ENCODE peak calls at places on chromosomes 13 and 19, in five cellular contexts. B is endothelial cell, W is epithelial cell of esophagus, J is AG09319, M is upper lobe of right lung. T is an unnamed sample.

GRCh38 chr13:98290261-98290660 is 113.2 kb upstream of the RNF113B start:
- DNase-seq in B (no peak), W (no peak), J (no peak), M (no peak), T (no peak)

GRCh38 chr13:23450340-23451046 is 17.0 kb upstream of the SACS start:
- DNase-seq in B (no peak), W (no peak), J (no peak), M (no peak), T (no peak)

GRCh38 chr13:22761709-22762108 is 419.1 kb upstream of the SGCG start:
- DNase-seq in B (no peak), W (no peak), J (no peak), M (no peak), T (no peak)

GRCh38 chr13:67369895-67370660 is 139.9 kb upstream of the PCDH9 start:
- DNase-seq in B (no peak), W (peak; percentile 54), J (no peak), M (no peak), T (no peak)

GRCh38 chr13:39881887-39882286 is 226.4 kb downstream of the COG6 start:
- DNase-seq in B (no peak), W (peak; percentile 61), J (no peak), M (no peak), T (no peak)

GRCh38 chr19:50205681-50206138 is 2.3 kb downstream of the MYH14 start:
- DNase-seq in B (no peak), W (peak; percentile 9), J (no peak), M (peak; percentile 84), T (peak; percentile 22)

GRCh38 chr19:16200776-16201391 is 3.2 kb downstream of the AP1M1 start:
- DNase-seq in B (no peak), W (no peak), J (no peak), M (peak; percentile 54), T (no peak)

GRCh38 chr13:48496796-48497195 is 36.1 kb downstream of the RCBTB2 start:
- DNase-seq in B (no peak), W (no peak), J (no peak), M (no peak), T (no peak)

GRCh38 chr13:110425444-110425780 is 118.3 kb downstream of the COL4A2 start:
- DNase-seq in B (no peak), W (no peak), J (no peak), M (no peak), T (no peak)

GRCh38 chr13:113073942-113074341 is 31.6 kb upstream of the F7 start:
- DNase-seq in B (no peak), W (no peak), J (no peak), M (no peak), T (no peak)

GRCh38 chr13:30126903-30127428 is 180.4 kb downstream of the KATNAL1 start:
- DNase-seq in B (no peak), W (no peak), J (no peak), M (no peak), T (no peak)

GRCh38 chr13:45336025-45336800 is 4.8 kb downstream of the TPT1 start:
- DNase-seq in B (no peak), W (no peak), J (no peak), M (no peak), T (no peak)

GRCh38 chr13:21399741-21400140 is 59.4 kb downstream of the ZDHHC20 start:
- DNase-seq in B (no peak), W (no peak), J (no peak), M (no peak), T (no peak)

GRCh38 chr13:113582841-113583631 is 1.5 kb upstream of the TFDP1 start:
- DNase-seq in B (no peak), W (peak; percentile 8), J (no peak), M (peak; percentile 52), T (no peak)

GRCh38 chr13:46296920-46297319 is 85.2 kb downstream of the LRRC63 start:
- DNase-seq in B (no peak), W (peak; percentile 20), J (peak; percentile 84), M (no peak), T (no peak)

GRCh38 chr13:113120300-113121182 is 2.1 kb upstream of the F10 start:
- DNase-seq in B (no peak), W (no peak), J (no peak), M (no peak), T (no peak)

GRCh38 chr13:46211116-46211515 is 612 bp upstream of the LRRC63 start:
- DNase-seq in B (no peak), W (peak; percentile 4), J (no peak), M (no peak), T (peak; percentile 50)

GRCh38 chr19:34475026-34475974 is 6.3 kb upstream of the WTIP start:
- DNase-seq in B (no peak), W (peak; percentile 83), J (no peak), M (no peak), T (no peak)

GRCh38 chr19:47176071-47176626 is 45.5 kb downstream of the SAE1 start:
- DNase-seq in B (no peak), W (peak; percentile 61), J (no peak), M (no peak), T (no peak)

GRCh38 chr19:2394669-2395292 is 32.6 kb downstream of the TIMM13 start:
- DNase-seq in B (no peak), W (no peak), J (no peak), M (no peak), T (peak; percentile 57)

GRCh38 chr13:71865858-71866172 is 1.2 kb downstream of the DACH1 start:
- DNase-seq in B (peak; percentile 24), W (peak; percentile 7), J (no peak), M (no peak), T (peak; percentile 28)

GRCh38 chr13:99628442-99628841 is 127.2 kb downstream of the TM9SF2 start:
- DNase-seq in B (no peak), W (no peak), J (no peak), M (no peak), T (no peak)

GRCh38 chr19:35090160-35090794 is 25.3 kb upstream of the FXYD3 start:
- DNase-seq in B (peak; percentile 60), W (peak; percentile 68), J (no peak), M (peak; percentile 72), T (peak; percentile 85)

GRCh38 chr13:98606296-98606695 is 29.4 kb upstream of the STK24 start:
- DNase-seq in B (no peak), W (peak; percentile 26), J (no peak), M (no peak), T (no peak)

DNA sequence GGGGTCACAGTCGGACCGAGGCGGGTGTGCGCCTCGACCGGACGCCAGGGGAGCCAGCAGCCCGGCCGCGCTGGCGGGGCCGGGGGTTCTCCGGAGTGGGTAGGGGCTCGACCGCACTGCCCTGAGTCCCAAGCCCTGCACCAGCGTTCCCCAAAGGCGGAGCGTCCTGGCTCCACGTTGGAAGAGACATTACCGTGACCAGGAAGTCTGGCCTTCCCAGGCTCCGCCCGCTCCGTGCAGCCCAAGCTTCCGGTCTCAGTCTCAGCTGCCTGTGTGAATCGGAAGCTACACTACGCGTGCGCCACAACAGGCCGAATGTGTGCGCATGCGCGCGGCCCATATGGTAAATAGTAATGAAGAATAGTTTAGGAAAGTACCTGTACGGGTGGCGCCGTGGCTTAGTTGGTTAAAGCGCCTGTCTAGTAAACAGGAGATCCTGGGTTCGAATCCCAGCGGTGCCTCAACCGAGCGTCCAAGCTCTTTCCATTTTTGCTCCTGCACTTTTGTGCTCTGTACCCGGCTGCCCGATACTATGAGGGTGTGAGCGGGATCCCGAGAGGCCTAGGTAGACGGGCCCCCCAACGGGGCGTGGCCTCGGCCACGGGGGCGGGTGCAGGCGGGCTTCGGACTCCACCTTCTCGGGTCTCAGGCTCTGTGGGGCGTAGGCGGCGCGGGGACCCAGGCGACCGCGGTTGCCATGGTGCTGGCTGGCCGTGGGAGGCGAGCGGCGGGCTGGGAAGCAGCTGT is 17.3 kb upstream of the LRP3 start:
- DNase-seq in B (peak; percentile 97), W (peak; percentile 97), J (peak; percentile 98), M (peak; percentile 98), T (peak; percentile 98)
- TF ChIP-seq CTCF in B (no peak), W (no peak), J (no peak), M (peak; percentile 25), T (no peak)

GRCh38 chr19:1042689-1043511 is 3.0 kb downstream of the ABCA7 start:
- DNase-seq in B (no peak), W (no peak), J (no peak), M (no peak), T (no peak)
- TF ChIP-seq CTCF in B (no peak), W (no peak), J (no peak), M (no peak), T (no peak)

DNA sequence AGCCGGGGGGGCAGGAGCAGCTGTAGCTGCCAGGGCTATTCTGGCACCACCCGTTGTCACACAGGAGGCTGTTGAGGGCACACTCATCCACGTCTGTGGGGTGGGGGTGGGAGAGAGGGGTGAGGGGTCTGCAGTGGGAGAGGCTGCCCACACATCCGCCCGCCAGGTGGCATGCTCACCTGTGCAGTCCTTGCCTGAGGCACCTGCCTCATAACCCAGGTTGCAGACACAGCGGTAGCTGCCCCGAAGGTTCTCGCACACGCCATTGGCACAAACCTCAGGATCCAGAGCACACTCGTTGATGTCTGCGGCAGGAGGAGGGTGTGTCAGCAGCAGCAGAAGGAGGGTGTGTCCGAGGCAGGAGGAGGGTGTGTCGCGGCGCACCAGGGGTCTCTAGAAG is 20.3 kb downstream of the FBN3 start:
- DNase-seq in B (no peak), W (no peak), J (no peak), M (no peak), T (no peak)
- TF ChIP-seq CTCF in B (no peak), W (no peak), J (no peak), M (no peak), T (no peak)

GRCh38 chr19:38324431-38324830 is 4.8 kb downstream of the KCNK6 start:
- DNase-seq in B (no peak), W (peak; percentile 68), J (no peak), M (no peak), T (no peak)
- TF ChIP-seq CTCF in B (no peak), W (no peak), J (no peak), M (no peak), T (no peak)

GRCh38 chr19:4277051-4277700 is 1.9 kb upstream of the SHD start:
- DNase-seq in B (no peak), W (no peak), J (no peak), M (no peak), T (no peak)

GRCh38 chr19:4278926-4279529 is at the start of gene SHD:
- DNase-seq in B (no peak), W (no peak), J (no peak), M (no peak), T (no peak)

GRCh38 chr19:4278010-4278409 is 1.1 kb upstream of the SHD start:
- DNase-seq in B (no peak), W (no peak), J (no peak), M (no peak), T (no peak)

GRCh38 chr19:4279530-4280422 is 710 bp downstream of the SHD start:
- DNase-seq in B (no peak), W (no peak), J (no peak), M (no peak), T (no peak)

GRCh38 chr19:4278460-4278901 is 585 bp upstream of the SHD start:
- DNase-seq in B (no peak), W (no peak), J (no peak), M (no peak), T (no peak)
- TF ChIP-seq CTCF in B (no peak), W (no peak), J (no peak), M (no peak), T (no peak)

T was measured in GM13977.